ENCODE peak calls at places on chromosomes 12 and 14, in six cellular contexts. L is right lobe of liver, R is pancreas, I is brain microvascular endothelial cell, E is IMR-90, H is AG04450. D is an unnamed sample.

GRCh38 chr12:21813751-21814150 is 39.2 kb upstream of the KCNJ8 start:
- DNase-seq in L (no peak), R (no peak), I (no peak), E (no peak), H (no peak), D (no peak)

GRCh38 chr14:50823051-50823762 is 7.8 kb downstream of the NIN start:
- DNase-seq in L (no peak), R (no peak), I (peak; percentile 30), E (no peak), H (no peak), D (no peak)

GRCh38 chr12:99977550-99977949 is 7.2 kb downstream of the ANKS1B start:
- DNase-seq in L (no peak), R (no peak), I (no peak), E (no peak), H (no peak), D (no peak)

GRCh38 chr14:61609143-61609851 is 86.0 kb upstream of the HIF1A start:
- DNase-seq in L (no peak), R (no peak), I (no peak), E (peak; percentile 66), H (no peak), D (no peak)

GRCh38 chr14:57066887-57067513 is 201.7 kb downstream of the EXOC5 start:
- DNase-seq in L (peak; percentile 70), R (peak; percentile 48), I (peak; percentile 14), E (peak; percentile 2), H (no peak), D (peak; percentile 41)

GRCh38 chr12:54984602-54985376 is at the start of gene TESPA1:
- DNase-seq in L (peak; percentile 49), R (no peak), I (no peak), E (no peak), H (no peak), D (peak; percentile 28)

GRCh38 chr12:114499338-114499737 is 93.4 kb upstream of the TBX5 start:
- DNase-seq in L (no peak), R (no peak), I (no peak), E (peak; percentile 74), H (no peak), D (no peak)

GRCh38 chr12:16675438-16675837 is 69.5 kb upstream of the LMO3 start:
- DNase-seq in L (no peak), R (no peak), I (no peak), E (no peak), H (no peak), D (no peak)

GRCh38 chr14:96582995-96583394 is 80.8 kb downstream of the PAPOLA start:
- DNase-seq in L (no peak), R (no peak), I (no peak), E (no peak), H (no peak), D (no peak)

GRCh38 chr14:100384277-100384676 is 61.1 kb downstream of the SLC25A47 start:
- DNase-seq in L (no peak), R (no peak), I (no peak), E (no peak), H (no peak), D (no peak)
- H3K27ac ChIP-seq in L (no peak overlapping the region), R (no peak overlapping the region), I (no peak overlapping the region), E (no peak overlapping the region), H (no peak overlapping the region), D (no peak overlapping the region)

GRCh38 chr12:15526033-15526432 is 203.7 kb downstream of the PTPRO start:
- DNase-seq in L (no peak), R (no peak), I (no peak), E (no peak), H (no peak), D (no peak)
- TF ChIP-seq CTCF in L (no peak), R (no peak), I (no peak), E (no peak), H (no peak), D (no peak)

DNA sequence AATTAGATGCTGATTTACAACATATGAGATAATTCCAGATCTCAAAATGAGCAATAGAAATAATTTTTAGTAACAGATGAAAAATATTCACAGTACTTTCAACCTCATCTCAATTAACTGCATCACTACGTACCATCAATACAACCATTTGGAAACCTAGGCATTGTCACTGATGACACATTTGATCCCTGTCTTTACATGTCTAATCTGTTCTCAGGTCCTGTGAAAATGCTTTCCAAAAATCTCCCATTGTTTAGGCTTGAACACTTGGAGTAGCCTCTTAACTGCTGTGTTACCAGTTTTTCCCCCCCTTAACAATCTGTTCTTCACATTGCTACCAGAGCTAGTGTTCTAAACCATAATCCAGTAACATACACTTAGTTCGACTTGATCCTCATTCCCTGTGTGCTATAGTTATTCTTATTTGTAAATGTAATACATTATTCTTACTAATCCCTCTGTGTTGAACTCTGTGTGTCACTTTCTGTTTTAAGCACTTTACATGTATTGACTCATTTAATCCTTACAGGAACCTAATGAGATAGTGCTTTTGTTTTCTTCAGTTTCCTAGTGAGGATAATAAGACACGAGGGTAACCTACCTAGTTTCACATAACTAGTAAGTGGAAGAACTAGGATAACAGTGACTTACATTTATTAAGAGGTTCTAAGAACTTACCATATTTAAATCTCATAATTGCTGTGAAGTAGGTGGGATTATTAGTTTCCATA is 41.7 kb downstream of the LARP4 start:
- DNase-seq in L (no peak), R (no peak), I (no peak), E (no peak), H (no peak), D (no peak)
- H3K27ac ChIP-seq in L (no peak overlapping the region), R (no peak overlapping the region), I (no peak overlapping the region), E (no peak overlapping the region), H (no peak overlapping the region), D (no peak overlapping the region)

GRCh38 chr12:121892673-121893561 is 4.3 kb downstream of the PSMD9 start:
- DNase-seq in L (no peak), R (no peak), I (no peak), E (peak; percentile 10), H (no peak), D (no peak)

GRCh38 chr12:121893901-121894540 is 5.4 kb downstream of the PSMD9 start:
- DNase-seq in L (no peak), R (peak; percentile 58), I (peak; percentile 53), E (peak; percentile 77), H (peak; percentile 50), D (no peak)

GRCh38 chr12:121888478-121889266 is at the start of gene PSMD9:
- DNase-seq in L (peak; percentile 98), R (peak; percentile 98), I (peak; percentile 97), E (peak; percentile 97), H (peak; percentile 94), D (peak; percentile 93)

GRCh38 chr12:121888083-121888477 is 510 bp upstream of the PSMD9 start:
- DNase-seq in L (no peak), R (no peak), I (no peak), E (no peak), H (no peak), D (no peak)

DNA sequence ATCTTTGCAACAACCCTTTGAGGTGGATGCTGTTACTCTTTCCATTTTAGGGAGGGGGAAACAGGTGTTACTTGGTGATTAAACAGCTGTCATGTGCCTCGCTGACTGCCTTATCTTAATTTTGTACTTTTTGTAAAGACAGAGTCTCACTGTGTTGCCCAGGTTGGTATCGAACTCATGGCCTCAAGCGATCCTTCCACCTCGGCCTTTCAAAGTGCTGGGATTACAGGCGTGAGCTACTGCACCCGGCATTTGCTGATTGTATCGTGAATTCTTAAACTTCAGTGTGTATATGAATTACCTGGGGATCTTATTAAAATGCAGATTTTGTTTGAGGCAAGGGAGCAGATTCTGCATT is 656 bp downstream of the PSMD9 start:
- DNase-seq in L (no peak), R (no peak), I (no peak), E (no peak), H (no peak), D (no peak)
- TF ChIP-seq CTCF in L (no peak), R (no peak), I (no peak), E (no peak), H (no peak), D (no peak)

GRCh38 chr14:100684154-100684553 is 42.5 kb upstream of the DLK1 start:
- DNase-seq in L (no peak), R (no peak), I (no peak), E (no peak), H (no peak), D (no peak)
- H3K27ac ChIP-seq in L (no peak overlapping the region), R (no peak overlapping the region), I (no peak overlapping the region), E (no peak overlapping the region), H (no peak overlapping the region), D (no peak overlapping the region)

D was measured in dorsolateral prefrontal cortex.